ENCODE peak calls at places on chromosomes 16 and 17, in ten cellular contexts. Q is thoracic aorta, F is mammary epithelial cell, S is A549, K is stomach, L is fibroblast of lung, O is psoas muscle, Z is neural progenitor cell, P is aorta, G is lower lobe of right lung. R is an unnamed sample. For H3K4me1, the result is how much of the 10 kb centered on the place peaks cover.

GRCh38 chr16:72990003-72990521 is 57.9 kb downstream of the ZFHX3 start:
- DNase-seq in K (peak), O (peak), S (no peak), F (peak), P (peak), L (peak), G (no peak), Z (peak), Q (peak), R (peak)

GRCh38 chr17:58332720-58333395 is 4.3 kb upstream of the TSPOAP1 start:
- DNase-seq in O (no peak), G (no peak), S (no peak), Z (no peak), K (no peak), P (no peak), F (no peak), Q (no peak), L (no peak), R (no peak)

GRCh38 chr17:12977008-12977751 is 40.6 kb downstream of the ELAC2 start:
- DNase-seq in L (no peak), P (no peak), S (no peak), G (no peak), O (no peak), Z (peak), K (no peak), Q (no peak), F (no peak), R (no peak)

GRCh38 chr16:74213372-74213771 is 83.2 kb upstream of the PSMD7 start:
- DNase-seq in Z (no peak), G (no peak), O (no peak), L (no peak), Q (no peak), K (no peak), S (no peak), P (no peak), F (no peak), R (no peak)

GRCh38 chr17:12388206-12388605 is 277.5 kb upstream of the MYOCD start:
- DNase-seq in S (peak), Z (no peak), G (no peak), L (peak), F (no peak), K (no peak), P (no peak), O (no peak), Q (no peak), R (no peak)

GRCh38 chr16:80974649-80975376 is 31.9 kb downstream of the CMC2 start:
- DNase-seq in S (peak), G (no peak), Q (no peak), Z (peak), K (no peak), O (no peak), L (peak), F (no peak), P (no peak), R (no peak)

GRCh38 chr16:84308120-84308519 is 13.4 kb downstream of the WFDC1 start:
- DNase-seq in F (no peak), S (peak), K (peak), L (peak), O (peak), Q (no peak), Z (peak), P (peak), G (peak), R (peak)

GRCh38 chr17:49496183-49496865 is 1.2 kb downstream of the NGFR start:
- DNase-seq in K (peak), O (peak), F (peak), G (peak), Z (peak), L (peak), P (peak), S (peak), Q (peak), R (peak)

GRCh38 chr17:82012482-82013295 is 10.0 kb downstream of the CENPX start:
- DNase-seq in L (peak), Z (no peak), P (no peak), O (no peak), F (no peak), S (no peak), G (peak), Q (no peak), K (no peak), R (no peak)

GRCh38 chr17:3879181-3879580 is 13.7 kb downstream of the CAMKK1 start:
- DNase-seq in K (no peak), Z (peak), P (peak), Q (no peak), O (no peak), F (no peak), G (no peak), L (peak), S (no peak), R (no peak)

GRCh38 chr17:1197781-1198490 is 18.2 kb upstream of the ABR start:
- DNase-seq in L (peak), F (no peak), O (peak), Q (no peak), S (no peak), G (peak), P (peak), K (peak), Z (no peak), R (no peak)

GRCh38 chr16:31064882-31065461 is 9.1 kb downstream of the ZNF668 start:
- DNase-seq in O (peak), L (peak), Z (peak), G (no peak), K (no peak), F (peak), Q (no peak), P (peak), S (peak), R (peak)

GRCh38 chr17:37088459-37088858 is 139.7 kb downstream of the AATF start:
- DNase-seq in G (no peak), Z (no peak), K (peak), F (peak), Q (no peak), P (no peak), O (no peak), S (no peak), L (no peak), R (no peak)

DNA sequence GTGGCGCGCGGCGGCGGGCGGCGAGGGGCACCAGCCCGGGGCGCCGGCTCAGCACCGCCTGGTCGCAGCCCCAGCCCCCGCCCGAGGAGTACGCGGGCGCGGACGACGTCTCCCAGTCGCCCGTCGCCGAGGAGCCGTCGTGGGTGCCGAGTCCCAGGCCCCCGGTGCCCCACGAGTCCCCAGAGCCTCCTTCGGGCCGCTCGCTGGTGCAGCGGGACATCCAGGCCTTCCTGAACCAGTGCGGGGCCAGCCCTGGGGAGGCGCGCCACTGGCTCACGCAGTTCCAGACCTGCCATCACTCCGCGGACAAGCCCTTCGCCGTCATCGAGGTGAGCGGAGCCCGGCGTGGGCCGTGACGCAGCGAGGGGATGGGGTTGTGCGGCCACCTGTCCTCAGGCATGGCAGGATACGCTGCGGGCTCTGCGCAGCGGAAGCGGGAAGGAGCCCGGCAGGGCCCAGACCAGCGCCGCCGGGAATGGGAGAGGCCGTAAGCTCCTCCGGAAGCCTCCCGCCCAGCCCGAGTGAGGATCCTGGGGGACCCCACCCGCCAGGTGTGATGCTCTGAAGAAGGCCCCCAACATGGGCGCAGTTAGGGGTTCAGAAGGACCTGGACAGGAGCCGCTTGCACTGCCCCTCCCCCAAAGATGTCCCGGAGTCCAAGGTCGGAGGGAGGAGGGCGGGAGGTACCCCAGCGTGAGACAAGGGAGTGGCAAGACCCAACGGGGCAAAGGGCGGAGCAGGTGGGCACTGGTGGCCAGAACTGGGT is 522 bp downstream of the NAGS start:
- DNase-seq in S (no peak), O (peak), Q (no peak), G (peak), Z (peak), P (peak), K (peak), F (no peak), L (no peak), R (no peak)
- H3K27ac ChIP-seq in S (no peak), O (no peak), Q (no peak), G (peak), Z (no peak), P (no peak), K (peak), F (no peak), L (no peak), R (no peak)

GRCh38 chr16:49405123-49405522 is 31.5 kb downstream of the C16orf78 start:
- DNase-seq in F (no peak), Z (no peak), S (no peak), K (no peak), Q (no peak), O (no peak), P (no peak), G (no peak), L (no peak), R (peak)
- H3K4me1 ChIP-seq in F (under half), Z (under half), S (under half), K (under half), Q (under half), O (under half), P (under half), G (under half), L (under half), R (under half)

DNA sequence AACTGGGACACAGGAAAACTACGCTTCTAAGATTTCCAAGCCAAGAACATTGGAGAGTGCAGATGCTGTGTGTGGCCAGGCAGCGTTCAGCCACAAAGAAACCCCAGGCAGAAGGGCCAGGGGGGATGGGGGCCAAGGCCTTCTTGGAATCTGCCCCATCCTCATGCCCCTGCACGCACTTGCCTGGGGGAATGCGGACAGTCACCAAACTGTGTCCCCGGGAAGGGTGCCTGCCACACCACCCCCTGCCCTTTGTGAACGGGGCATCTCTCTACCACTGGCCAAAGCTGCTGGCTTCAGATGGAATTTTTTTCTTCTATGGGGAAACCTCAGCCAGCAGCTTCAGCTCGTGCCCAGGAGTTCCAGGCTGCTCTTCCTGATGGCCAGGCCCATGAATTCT is 32.0 kb upstream of the DNAH17 start:
- DNase-seq in K (no peak), P (peak), F (no peak), Z (no peak), S (no peak), G (no peak), O (no peak), Q (no peak), L (no peak), R (no peak)
- H3K27ac ChIP-seq in K (no peak), P (no peak), F (no peak), Z (no peak), S (no peak), G (no peak), O (no peak), Q (peak), L (no peak), R (no peak)

GRCh38 chr16:69481901-69482341 is 57.5 kb downstream of the CYB5B start:
- DNase-seq in F (peak), Q (peak), G (peak), K (peak), S (no peak), O (peak), P (peak), L (peak), Z (no peak), R (no peak)
- H3K4me1 ChIP-seq in F (under half), Q (under half), G (under half), K (under half), S (under half), O (under half), P (under half), L (under half), Z (under half), R (under half)

GRCh38 chr16:89354325-89354724 is 136.0 kb downstream of the ANKRD11 start:
- DNase-seq in K (no peak), O (peak), Z (no peak), G (no peak), F (no peak), Q (no peak), S (no peak), P (no peak), L (no peak), R (no peak)
- H3K27ac ChIP-seq in K (peak), O (peak), Z (no peak), G (peak), F (no peak), Q (no peak), S (peak), P (no peak), L (no peak), R (no peak)

DNA sequence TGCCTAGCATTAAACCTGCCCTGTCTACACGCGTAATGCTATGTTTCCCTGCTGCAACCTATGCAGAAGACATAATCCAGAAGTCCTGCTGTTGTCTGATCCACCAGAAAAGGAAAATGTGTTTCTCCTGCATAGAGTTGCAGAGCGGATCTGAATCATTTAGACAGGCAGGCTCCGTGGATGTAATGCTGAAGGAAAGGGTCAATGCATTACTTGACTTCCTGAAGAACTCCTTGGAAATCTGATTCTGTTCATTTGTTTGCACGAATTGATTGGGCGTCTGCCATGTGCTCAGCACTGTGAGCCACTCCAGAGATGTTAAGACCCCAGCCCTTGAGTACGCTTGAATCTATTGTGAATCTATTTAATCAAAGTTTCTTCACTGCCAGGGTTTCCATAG is 83.4 kb downstream of the FOXL1 start:
- DNase-seq in F (no peak), Q (no peak), K (no peak), S (no peak), Z (no peak), O (no peak), G (no peak), L (no peak), P (no peak), R (no peak)
- H3K4me1 ChIP-seq in F (under half), Q (half or more), K (under half), S (under half), Z (under half), O (under half), G (under half), L (under half), P (under half), R (half or more)

GRCh38 chr16:66608241-66609138 is 4.0 kb downstream of the CMTM3 start:
- DNase-seq in G (peak), F (peak), L (peak), S (peak), O (peak), Z (peak), Q (peak), P (peak), K (peak), R (peak)
- H3K27ac ChIP-seq in G (no peak), F (no peak), L (peak), S (peak), O (no peak), Z (no peak), Q (no peak), P (no peak), K (peak), R (peak)